ENCODE peak calls at places on chromosomes 2 and 18, in four cellular contexts. X is LoVo, C is KBM-7, M is NCI-H1105 treated with DMSO at 0.1 percent for 48 hours. P is an unnamed sample.

GRCh38 chr2:209388416-209389037 is 35.3 kb upstream of the MAP2 start:
- DNase-seq in X (no peak), C (no peak), M (no peak), P (no peak)

GRCh38 chr2:84904717-84905174 is 710 bp upstream of the TMSB10 start:
- DNase-seq in X (no peak), C (peak), M (no peak), P (no peak)

GRCh38 chr2:119760876-119761275 is 1.2 kb downstream of the PTPN4 start:
- DNase-seq in X (peak), C (peak), M (no peak), P (peak)

GRCh38 chr2:23367760-23368159 is 17.2 kb upstream of the KLHL29 start:
- DNase-seq in X (no peak), C (no peak), M (no peak), P (no peak)

GRCh38 chr2:73907840-73908452 is 15.1 kb downstream of the ACTG2 start:
- DNase-seq in X (peak), C (peak), M (peak), P (peak)

GRCh38 chr2:48715042-48715899 is 40.3 kb downstream of the LHCGR start:
- DNase-seq in X (no peak), C (peak), M (no peak), P (peak)

GRCh38 chr2:61177727-61178549 is 15.9 kb downstream of the C2orf74 start:
- DNase-seq in X (no peak), C (peak), M (no peak), P (peak)

GRCh38 chr2:176126929-176127768 is 2.4 kb upstream of the HOXD8 start:
- DNase-seq in X (peak), C (peak), M (no peak), P (peak)

GRCh38 chr2:237546040-237546875 is 20.1 kb upstream of the PRLH start:
- DNase-seq in X (no peak), C (no peak), M (no peak), P (no peak)

GRCh38 chr18:75081486-75081885 is 127.5 kb downstream of the PTGR3 start:
- DNase-seq in X (no peak), C (no peak), M (no peak), P (no peak)

GRCh38 chr2:85865539-85866164 is 23.1 kb downstream of the ST3GAL5 start:
- DNase-seq in X (no peak), C (no peak), M (no peak), P (no peak)

GRCh38 chr18:68033466-68033865 is 516.9 kb upstream of the DSEL start:
- DNase-seq in X (no peak), C (no peak), M (no peak), P (no peak)

GRCh38 chr2:201157694-201158093 is 25.2 kb upstream of the CASP10 start:
- DNase-seq in X (no peak), C (no peak), M (no peak), P (peak)

GRCh38 chr2:64405476-64406406 is 48.2 kb upstream of the LGALSL start:
- DNase-seq in X (peak), C (peak), M (no peak), P (no peak)

GRCh38 chr2:70161069-70161534 is 29.7 kb downstream of the C2orf42 start:
- DNase-seq in X (no peak), C (no peak), M (no peak), P (no peak)

GRCh38 chr18:76971149-76971548 is 148.8 kb downstream of the ZNF236 start:
- DNase-seq in X (no peak), C (peak), M (no peak), P (no peak)

GRCh38 chr2:94979406-94980375 is 45.8 kb upstream of the MAL start:
- DNase-seq in X (no peak), C (no peak), M (no peak), P (no peak)

GRCh38 chr2:209767316-209767715 is 4.3 kb upstream of the UNC80 start:
- DNase-seq in X (no peak), C (no peak), M (no peak), P (no peak)

GRCh38 chr2:198036029-198036879 is 231.9 kb downstream of the PLCL1 start:
- DNase-seq in X (no peak), C (no peak), M (no peak), P (no peak)

GRCh38 chr18:24228661-24229053 is 89.8 kb downstream of the CABYR start:
- DNase-seq in X (no peak), C (no peak), M (no peak), P (no peak)